ENCODE peak calls at places on chromosome 1, in nine cellular contexts. N, B, H, O, T, V, Q, Y and I are unnamed samples.

GRCh38 chr1:204107892-204108291 is 35.0 kb downstream of the SOX13 start:
- DNase-seq in H (no peak), B (no peak), Q (no peak), T (no peak), Y (no peak), O (no peak), V (no peak), N (no peak), I (no peak)

GRCh38 chr1:147541672-147542548 is 609 bp downstream of the BCL9 start:
- DNase-seq in N (peak; percentile 61), H (peak; percentile 77), B (peak; percentile 73), Q (peak; percentile 41), T (peak; percentile 77), O (peak; percentile 85), V (peak; percentile 83), Y (peak; percentile 66), I (peak; percentile 65)

GRCh38 chr1:119676571-119677206 is 28.6 kb upstream of the ZNF697 start:
- DNase-seq in T (no peak), H (peak; percentile 74), B (peak; percentile 38), Q (no peak), V (peak; percentile 56), N (no peak), Y (peak; percentile 49), O (peak; percentile 79), I (no peak)

GRCh38 chr1:238458924-238459323 is 568.2 kb upstream of the ZP4 start:
- DNase-seq in H (no peak), Q (no peak), O (no peak), N (no peak), B (no peak), V (peak; percentile 41), Y (no peak), T (no peak), I (no peak)

GRCh38 chr1:8077120-8077573 is 51.0 kb upstream of the ERRFI1 start:
- DNase-seq in V (no peak), Y (peak; percentile 83), T (peak; percentile 56), H (peak; percentile 78), Q (peak; percentile 89), B (peak; percentile 97), O (no peak), N (peak; percentile 79), I (peak; percentile 33)

GRCh38 chr1:182259229-182259872 is 132.2 kb downstream of the GLUL start:
- DNase-seq in H (peak; percentile 84), B (peak; percentile 62), O (peak; percentile 83), T (peak; percentile 38), Q (peak; percentile 76), V (no peak), N (peak; percentile 67), Y (peak; percentile 72), I (no peak)

GRCh38 chr1:213997772-213998107 is 10.0 kb downstream of the PROX1 start:
- DNase-seq in T (peak; percentile 37), N (no peak), H (no peak), O (no peak), B (no peak), Y (no peak), V (no peak), Q (no peak), I (no peak)

GRCh38 chr1:167756760-167757405 is 35.1 kb downstream of the MPZL1 start:
- DNase-seq in Y (no peak), T (no peak), B (no peak), H (peak; percentile 59), V (no peak), N (no peak), O (no peak), Q (no peak), I (no peak)

GRCh38 chr1:215273838-215274516 is 191.4 kb downstream of the KCNK2 start:
- DNase-seq in T (no peak), N (no peak), H (no peak), B (peak; percentile 75), O (no peak), Y (no peak), Q (peak; percentile 94), V (no peak), I (no peak)

GRCh38 chr1:224694969-224695368 is 78.9 kb downstream of the CNIH3 start:
- DNase-seq in Y (no peak), B (no peak), V (no peak), T (no peak), Q (no peak), H (no peak), O (no peak), N (no peak), I (no peak)

DNA sequence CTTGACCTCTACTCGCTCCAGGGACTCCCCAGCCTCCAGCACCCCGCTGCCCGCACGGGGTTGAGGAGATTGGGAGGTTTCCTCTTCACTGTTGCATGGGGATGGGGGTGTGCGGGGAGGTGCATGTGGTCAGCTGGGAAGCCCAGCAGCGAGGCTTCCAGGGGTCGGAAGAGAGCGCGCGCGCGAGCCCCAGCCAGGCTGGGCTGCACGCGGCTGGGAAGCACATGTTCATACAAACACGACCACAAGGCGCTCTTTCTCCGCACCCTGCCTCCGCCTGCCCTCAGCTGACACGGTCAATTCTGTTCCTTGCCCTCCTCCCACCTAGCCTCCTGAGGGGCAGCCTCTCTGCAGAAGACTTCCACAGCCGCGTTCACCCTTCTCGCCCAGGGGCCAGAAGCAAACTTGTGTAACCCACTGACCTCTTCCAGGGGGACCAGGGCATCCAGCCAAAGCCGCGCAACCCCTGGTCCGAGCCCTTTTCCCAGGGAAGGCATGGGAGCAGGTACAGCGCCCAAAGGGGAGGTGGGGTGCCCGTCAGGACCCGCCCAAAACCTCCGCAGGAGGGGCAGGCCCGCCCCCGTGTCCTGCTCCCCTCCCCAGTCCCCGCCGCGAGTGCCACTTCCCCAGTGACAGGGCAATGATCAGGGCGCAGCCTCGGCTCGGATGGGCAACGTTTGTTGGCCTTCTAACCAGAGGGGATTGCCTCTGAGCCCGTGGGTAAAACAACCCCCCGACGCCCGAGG is 1.3 kb downstream of the COL24A1 start:
- DNase-seq in N (peak; percentile 51), O (peak; percentile 74), Q (no peak), T (no peak), V (peak; percentile 73), B (peak; percentile 59), Y (peak; percentile 60), H (peak; percentile 78), I (peak; percentile 46)
- H3K4me3 ChIP-seq in N (peak overlapping the region; percentile 46), O (peak overlapping the region; percentile 39), Q (peak overlapping the region; percentile 54), T (peak overlapping the region; percentile 33), V (peak overlapping the region; percentile 76), B (peak overlapping the region; percentile 63), Y (no peak overlapping the region), H (peak overlapping the region; percentile 36), I (no peak overlapping the region)

GRCh38 chr1:90509225-90510048 is 207.7 kb downstream of the BARHL2 start:
- DNase-seq in H (no peak), V (no peak), N (no peak), T (no peak), B (no peak), Y (no peak), Q (no peak), O (no peak), I (no peak)
- H3K4me3 ChIP-seq in H (no peak overlapping the region), V (no peak overlapping the region), N (no peak overlapping the region), T (no peak overlapping the region), B (no peak overlapping the region), Y (no peak overlapping the region), Q (no peak overlapping the region), O (no peak overlapping the region), I (no peak overlapping the region)

DNA sequence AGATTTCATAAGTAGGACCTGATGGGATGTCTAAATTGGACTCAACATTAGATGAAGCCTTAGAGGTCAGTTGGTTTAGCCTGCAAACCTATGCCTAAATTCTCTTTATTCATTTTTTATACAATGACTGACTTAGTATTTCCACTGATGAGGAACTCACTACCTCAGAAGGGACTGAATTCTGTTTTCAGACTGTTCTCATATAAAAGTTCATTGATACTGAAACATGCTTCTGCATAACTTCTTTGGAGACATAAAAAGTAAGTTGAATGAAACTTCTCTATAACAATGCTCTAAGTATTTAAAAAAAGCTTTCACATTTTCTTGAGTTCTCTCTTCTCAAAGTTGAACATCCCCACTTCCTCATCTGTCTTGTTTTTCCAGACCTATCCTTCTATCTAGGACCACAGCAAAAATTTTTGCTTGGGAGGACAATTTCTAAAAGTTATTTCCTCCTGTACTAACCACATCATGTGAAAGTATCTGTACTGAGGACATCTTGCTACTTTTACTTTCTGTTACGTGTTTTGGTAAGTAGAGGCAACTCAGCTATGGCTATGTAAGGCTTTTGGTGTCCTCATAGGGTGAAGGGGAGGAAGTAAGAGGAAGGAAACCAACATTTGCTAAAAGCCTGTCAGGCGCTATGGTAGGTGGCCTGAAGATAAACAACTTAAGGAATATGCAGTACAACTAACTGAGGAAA is 64.1 kb downstream of the USP24 start:
- DNase-seq in T (no peak), V (no peak), N (no peak), H (no peak), B (no peak), Y (no peak), Q (no peak), O (no peak), I (no peak)
- H3K4me3 ChIP-seq in T (no peak overlapping the region), V (no peak overlapping the region), N (no peak overlapping the region), H (no peak overlapping the region), B (no peak overlapping the region), Y (no peak overlapping the region), Q (no peak overlapping the region), O (no peak overlapping the region), I (no peak overlapping the region)

GRCh38 chr1:67614511-67614934 is 70.5 kb upstream of the GADD45A start:
- DNase-seq in N (no peak), B (peak; percentile 65), V (no peak), Y (no peak), Q (peak; percentile 78), O (no peak), H (no peak), T (no peak), I (no peak)

GRCh38 chr1:67615886-67616285 is 69.1 kb upstream of the GADD45A start:
- DNase-seq in N (no peak), V (no peak), O (no peak), T (no peak), Y (no peak), Q (no peak), H (no peak), B (no peak), I (no peak)

GRCh38 chr1:67616394-67616985 is 68.5 kb upstream of the GADD45A start:
- DNase-seq in B (peak; percentile 45), H (no peak), N (no peak), Q (no peak), O (no peak), Y (no peak), V (no peak), T (no peak), I (no peak)

GRCh38 chr1:67618285-67619018 is 66.5 kb upstream of the GADD45A start:
- DNase-seq in O (no peak), T (peak; percentile 79), H (peak; percentile 77), N (no peak), Q (peak; percentile 66), V (no peak), B (peak; percentile 95), Y (peak; percentile 83), I (no peak)

GRCh38 chr1:67619080-67619479 is 65.9 kb upstream of the GADD45A start:
- DNase-seq in T (no peak), B (peak; percentile 23), N (no peak), Y (no peak), H (no peak), V (no peak), Q (no peak), O (no peak), I (no peak)
- H3K4me3 ChIP-seq in T (no peak overlapping the region), B (peak overlapping the region; percentile 67), N (no peak overlapping the region), Y (peak overlapping the region; percentile 26), H (no peak overlapping the region), V (no peak overlapping the region), Q (peak overlapping the region; percentile 44), O (no peak overlapping the region), I (no peak overlapping the region)